ENCODE peak calls at places on chromosomes 2 and 18, in four cellular contexts. L is ureter; R is KBM-7; O is stimulated activated CD8-positive, alpha-beta memory T cell treated with anti-CD3 and anti-CD28 coated beads, Interleukin-7, amount 100 ng/mL, for 24 hours. M is an unnamed sample.

GRCh38 chr18:75205760-75206109 is 3.2 kb downstream of the PTGR3 start:
- DNase-seq in L (no peak), R (no peak), O (no peak), M (no peak)

GRCh38 chr2:98507940-98508689 is 63.5 kb downstream of the INPP4A start:
- DNase-seq in L (no peak), R (no peak), O (no peak), M (no peak)

GRCh38 chr18:9095297-9096012 is 7.0 kb upstream of the NDUFV2 start:
- DNase-seq in L (no peak), R (peak), O (no peak), M (no peak)

GRCh38 chr2:15940661-15941482 is 522 bp downstream of the MYCN start:
- DNase-seq in L (no peak), R (peak), O (no peak), M (no peak)

GRCh38 chr2:1234731-1235308 is 178.4 kb upstream of the TPO start:
- DNase-seq in L (no peak), R (no peak), O (no peak), M (no peak)

GRCh38 chr18:497688-498087 is 2.8 kb downstream of the COLEC12 start:
- DNase-seq in L (no peak), R (no peak), O (no peak), M (no peak)

GRCh38 chr2:226743911-226744310 is 55.7 kb downstream of the IRS1 start:
- DNase-seq in L (no peak), R (no peak), O (no peak), M (no peak)

GRCh38 chr2:9380702-9381628 is 42.4 kb downstream of the ITGB1BP1 start:
- DNase-seq in L (no peak), R (no peak), O (no peak), M (no peak)

GRCh38 chr18:36297419-36298112 is at the start of gene FHOD3:
- DNase-seq in L (peak), R (peak), O (no peak), M (peak)

GRCh38 chr2:241505781-241506201 is 2.6 kb downstream of the STK25 start:
- DNase-seq in L (no peak), R (no peak), O (no peak), M (no peak)

GRCh38 chr2:74181739-74182138 is 3.1 kb upstream of the MOB1A start:
- DNase-seq in L (peak), R (peak), O (no peak), M (no peak)